ENCODE peak calls at places on chromosomes 16 and 17, in six cellular contexts. I, Y, E, H, N and S are unnamed samples.

GRCh38 chr17:68459030-68459376 is 1.7 kb upstream of the WIPI1 start:
- DNase-seq in I (no peak), Y (no peak), E (no peak), H (no peak), N (no peak), S (no peak)

GRCh38 chr17:58081641-58082340 is 1.4 kb upstream of the DYNLL2 start:
- DNase-seq in I (no peak), Y (no peak), E (no peak), H (peak; percentile 42), N (no peak), S (no peak)

GRCh38 chr16:77041468-77041867 is 149.5 kb upstream of the MON1B start:
- DNase-seq in I (no peak), Y (no peak), E (no peak), H (no peak), N (no peak), S (no peak)

GRCh38 chr17:77803726-77804125 is 154.8 kb upstream of the TNRC6C start:
- DNase-seq in I (no peak), Y (no peak), E (no peak), H (no peak), N (no peak), S (no peak)

GRCh38 chr16:78478267-78478821 is 378.9 kb downstream of the WWOX start:
- DNase-seq in I (no peak), Y (peak; percentile 18), E (no peak), H (no peak), N (peak; percentile 7), S (no peak)

GRCh38 chr16:2149630-2150417 is 1.4 kb downstream of the RAB26 start:
- DNase-seq in I (no peak), Y (no peak), E (no peak), H (no peak), N (no peak), S (no peak)

GRCh38 chr17:70555723-70556122 is 386.4 kb downstream of the KCNJ2 start:
- DNase-seq in I (no peak), Y (no peak), E (no peak), H (no peak), N (no peak), S (no peak)

GRCh38 chr16:34078697-34079096 is 619.3 kb downstream of the TP53TG3F start:
- DNase-seq in I (no peak), Y (no peak), E (no peak), H (no peak), N (no peak), S (peak; percentile 17)

GRCh38 chr17:74437702-74438101 is 5.8 kb downstream of the GPRC5C start:
- DNase-seq in I (no peak), Y (no peak), E (no peak), H (no peak), N (peak; percentile 29), S (no peak)

GRCh38 chr16:17386229-17386628 is 84.5 kb downstream of the XYLT1 start:
- DNase-seq in I (no peak), Y (no peak), E (no peak), H (no peak), N (no peak), S (no peak)

GRCh38 chr16:55221836-55222235 is 102.2 kb upstream of the IRX6 start:
- DNase-seq in I (no peak), Y (no peak), E (no peak), H (no peak), N (no peak), S (no peak)

GRCh38 chr16:65235339-65236177 is 113.7 kb upstream of the CDH11 start:
- DNase-seq in I (no peak), Y (no peak), E (no peak), H (no peak), N (no peak), S (no peak)

GRCh38 chr17:57211543-57211942 is 44.8 kb upstream of the MSI2 start:
- DNase-seq in I (no peak), Y (no peak), E (peak; percentile 49), H (no peak), N (no peak), S (no peak)

GRCh38 chr17:6712854-6713129 is 377 bp downstream of the SLC13A5 start:
- DNase-seq in I (no peak), Y (no peak), E (no peak), H (no peak), N (no peak), S (no peak)

GRCh38 chr16:4328580-4329353 is 12.9 kb downstream of the GLIS2 start:
- DNase-seq in I (no peak), Y (no peak), E (no peak), H (no peak), N (no peak), S (no peak)

GRCh38 chr17:81010935-81011334 is 19.3 kb downstream of the CHMP6 start:
- DNase-seq in I (no peak), Y (no peak), E (no peak), H (no peak), N (no peak), S (no peak)

GRCh38 chr16:9813665-9814064 is 368.6 kb downstream of the GRIN2A start:
- DNase-seq in I (no peak), Y (no peak), E (no peak), H (no peak), N (no peak), S (no peak)

GRCh38 chr16:23435500-23435899 is 17.5 kb downstream of the COG7 start:
- DNase-seq in I (peak; percentile 18), Y (no peak), E (peak; percentile 30), H (peak; percentile 47), N (peak; percentile 74), S (no peak)

GRCh38 chr17:14942511-14943185 is 322.5 kb downstream of the PMP22 start:
- DNase-seq in I (no peak), Y (no peak), E (peak; percentile 77), H (no peak), N (no peak), S (no peak)

GRCh38 chr16:10325783-10326543 is 59.9 kb upstream of the ATF7IP2 start:
- DNase-seq in I (no peak), Y (no peak), E (no peak), H (no peak), N (no peak), S (no peak)

GRCh38 chr16:868846-869822 is 68.6 kb upstream of the GNG13 start:
- DNase-seq in I (no peak), Y (no peak), E (no peak), H (no peak), N (no peak), S (no peak)

GRCh38 chr16:89026121-89026612 is 49.2 kb upstream of the CBFA2T3 start:
- DNase-seq in I (no peak), Y (no peak), E (no peak), H (no peak), N (peak; percentile 39), S (no peak)

GRCh38 chr16:66677179-66677578 is 19.4 kb downstream of the CMTM4 start:
- DNase-seq in I (no peak), Y (no peak), E (no peak), H (no peak), N (no peak), S (no peak)

GRCh38 chr16:80006175-80006895 is 405.8 kb upstream of the MAF start:
- DNase-seq in I (no peak), Y (no peak), E (peak; percentile 62), H (no peak), N (no peak), S (no peak)

GRCh38 chr17:12320286-12320685 is 299.6 kb downstream of the MAP2K4 start:
- DNase-seq in I (peak; percentile 59), Y (no peak), E (no peak), H (no peak), N (no peak), S (peak; percentile 59)

GRCh38 chr17:66717680-66718079 is 117.2 kb upstream of the CACNG5 start:
- DNase-seq in I (no peak), Y (peak; percentile 62), E (peak; percentile 79), H (peak; percentile 64), N (peak; percentile 75), S (no peak)

GRCh38 chr16:35797811-35798210 is 2338.4 kb downstream of the TP53TG3F start:
- DNase-seq in I (no peak), Y (no peak), E (no peak), H (no peak), N (no peak), S (no peak)

GRCh38 chr17:79294459-79295071 is 219.9 kb downstream of the ENGASE start:
- DNase-seq in I (no peak), Y (no peak), E (peak; percentile 60), H (peak; percentile 42), N (peak; percentile 61), S (no peak)

GRCh38 chr16:85087899-85088569 is 24.2 kb downstream of the CIBAR2 start:
- DNase-seq in I (no peak), Y (no peak), E (no peak), H (no peak), N (no peak), S (no peak)

GRCh38 chr17:2090804-2091534 is 36.1 kb downstream of the HIC1 start:
- DNase-seq in I (peak; percentile 85), Y (no peak), E (peak; percentile 71), H (no peak), N (no peak), S (no peak)

GRCh38 chr16:31453255-31454204 is 5.8 kb upstream of the ARMC5 start:
- DNase-seq in I (no peak), Y (no peak), E (peak; percentile 35), H (no peak), N (no peak), S (no peak)

GRCh38 chr17:50372222-50372621 is 762 bp downstream of the MRPL27 start:
- DNase-seq in I (no peak), Y (no peak), E (no peak), H (no peak), N (no peak), S (no peak)

GRCh38 chr16:24198807-24199533 is 57.2 kb upstream of the CACNG3 start:
- DNase-seq in I (no peak), Y (no peak), E (no peak), H (peak; percentile 96), N (no peak), S (no peak)

GRCh38 chr17:77388384-77389306 is 247.9 kb downstream of the SEC14L1 start:
- DNase-seq in I (no peak), Y (no peak), E (no peak), H (peak; percentile 58), N (no peak), S (no peak)

GRCh38 chr16:27232061-27232841 is 28.9 kb downstream of the KDM8 start:
- DNase-seq in I (no peak), Y (no peak), E (no peak), H (no peak), N (peak; percentile 35), S (no peak)

GRCh38 chr16:85398050-85398451 is 215.1 kb upstream of the GSE1 start:
- DNase-seq in I (no peak), Y (no peak), E (no peak), H (no peak), N (peak; percentile 5), S (no peak)

GRCh38 chr16:31132303-31132978 is 3.1 kb downstream of the PRSS8 start:
- DNase-seq in I (no peak), Y (no peak), E (no peak), H (no peak), N (no peak), S (no peak)

GRCh38 chr17:16911141-16911937 is 60.6 kb downstream of the TNFRSF13B start:
- DNase-seq in I (no peak), Y (no peak), E (no peak), H (no peak), N (no peak), S (no peak)

GRCh38 chr17:43879723-43880419 is 27.5 kb downstream of the MPP2 start:
- DNase-seq in I (no peak), Y (no peak), E (no peak), H (no peak), N (no peak), S (no peak)

GRCh38 chr17:76983075-76983411 is 114.8 kb downstream of the MGAT5B start:
- DNase-seq in I (no peak), Y (no peak), E (no peak), H (no peak), N (no peak), S (no peak)